ENCODE peak calls at places on chromosomes 11 and 22, in seven cellular contexts. One of them, this sample, is unnamed.

GRCh38 chr11:114168691-114169090 is 109.2 kb downstream of the ZBTB16 start:
- DNase-seq in neural progenitor cell: no peak
- DNase-seq in heart right ventricle: no peak
- DNase-seq in psoas muscle: peak
- DNase-seq in AG04450: no peak
- DNase-seq in A549: no peak
- DNase-seq in cardiac muscle cell: no peak
- DNase-seq in this sample: no peak

GRCh38 chr11:65692367-65692766 is 19.7 kb upstream of the KAT5 start:
- DNase-seq in neural progenitor cell: no peak
- DNase-seq in heart right ventricle: no peak
- DNase-seq in psoas muscle: no peak
- DNase-seq in AG04450: no peak
- DNase-seq in A549: no peak
- DNase-seq in cardiac muscle cell: no peak
- DNase-seq in this sample: no peak

GRCh38 chr11:65354265-65355012 is at the start of gene TIGD3:
- DNase-seq in neural progenitor cell: peak
- DNase-seq in heart right ventricle: peak
- DNase-seq in psoas muscle: peak
- DNase-seq in AG04450: peak
- DNase-seq in A549: peak
- DNase-seq in cardiac muscle cell: peak
- DNase-seq in this sample: peak

GRCh38 chr11:84398017-84398626 is 1112.0 kb upstream of the CCDC90B start:
- DNase-seq in neural progenitor cell: peak
- DNase-seq in heart right ventricle: no peak
- DNase-seq in psoas muscle: no peak
- DNase-seq in AG04450: no peak
- DNase-seq in A549: peak
- DNase-seq in cardiac muscle cell: peak
- DNase-seq in this sample: no peak

GRCh38 chr11:64053699-64054098 is 18.0 kb downstream of the FLRT1 start:
- DNase-seq in neural progenitor cell: peak
- DNase-seq in heart right ventricle: no peak
- DNase-seq in psoas muscle: no peak
- DNase-seq in AG04450: no peak
- DNase-seq in A549: no peak
- DNase-seq in cardiac muscle cell: no peak
- DNase-seq in this sample: no peak

GRCh38 chr22:45895436-45896152 is 81.4 kb downstream of the WNT7B start:
- DNase-seq in neural progenitor cell: no peak
- DNase-seq in heart right ventricle: no peak
- DNase-seq in psoas muscle: peak
- DNase-seq in AG04450: no peak
- DNase-seq in A549: no peak
- DNase-seq in cardiac muscle cell: no peak
- DNase-seq in this sample: peak

GRCh38 chr11:77113382-77114088 is 10.9 kb downstream of the OMP start:
- DNase-seq in neural progenitor cell: peak
- DNase-seq in heart right ventricle: no peak
- DNase-seq in psoas muscle: peak
- DNase-seq in AG04450: no peak
- DNase-seq in A549: peak
- DNase-seq in cardiac muscle cell: peak
- DNase-seq in this sample: no peak

GRCh38 chr22:41193829-41194228 is 11.3 kb upstream of the L3MBTL2 start:
- DNase-seq in neural progenitor cell: no peak
- DNase-seq in heart right ventricle: no peak
- DNase-seq in psoas muscle: no peak
- DNase-seq in AG04450: no peak
- DNase-seq in A549: no peak
- DNase-seq in cardiac muscle cell: no peak
- DNase-seq in this sample: no peak

GRCh38 chr11:47572715-47573255 is 6.0 kb downstream of the KBTBD4 start:
- DNase-seq in neural progenitor cell: no peak
- DNase-seq in heart right ventricle: no peak
- DNase-seq in psoas muscle: peak
- DNase-seq in AG04450: no peak
- DNase-seq in A549: no peak
- DNase-seq in cardiac muscle cell: no peak
- DNase-seq in this sample: peak

GRCh38 chr22:21445437-21446127 is 21.6 kb upstream of the TMEM191C start:
- DNase-seq in neural progenitor cell: no peak
- DNase-seq in heart right ventricle: peak
- DNase-seq in psoas muscle: peak
- DNase-seq in AG04450: no peak
- DNase-seq in A549: no peak
- DNase-seq in cardiac muscle cell: no peak
- DNase-seq in this sample: peak

GRCh38 chr22:30704978-30705377 is 10.3 kb downstream of the OSBP2 start:
- DNase-seq in neural progenitor cell: no peak
- DNase-seq in heart right ventricle: no peak
- DNase-seq in psoas muscle: no peak
- DNase-seq in AG04450: no peak
- DNase-seq in A549: no peak
- DNase-seq in cardiac muscle cell: no peak
- DNase-seq in this sample: no peak

GRCh38 chr11:23124249-23124648 is 264.0 kb upstream of the CCDC179 start:
- DNase-seq in neural progenitor cell: no peak
- DNase-seq in heart right ventricle: no peak
- DNase-seq in psoas muscle: no peak
- DNase-seq in AG04450: no peak
- DNase-seq in A549: no peak
- DNase-seq in cardiac muscle cell: no peak
- DNase-seq in this sample: no peak

GRCh38 chr11:126991596-126991995 is 9.0 kb downstream of the KIRREL3 start:
- DNase-seq in neural progenitor cell: no peak
- DNase-seq in heart right ventricle: no peak
- DNase-seq in psoas muscle: no peak
- DNase-seq in AG04450: no peak
- DNase-seq in A549: peak
- DNase-seq in cardiac muscle cell: peak
- DNase-seq in this sample: no peak

GRCh38 chr11:121762820-121763219 is 310.1 kb upstream of the SORL1-AS1 start:
- DNase-seq in neural progenitor cell: peak
- DNase-seq in heart right ventricle: no peak
- DNase-seq in psoas muscle: peak
- DNase-seq in AG04450: no peak
- DNase-seq in A549: no peak
- DNase-seq in cardiac muscle cell: peak
- DNase-seq in this sample: peak

GRCh38 chr22:21938071-21938822 is 14.4 kb downstream of the PPM1F start:
- DNase-seq in neural progenitor cell: peak
- DNase-seq in heart right ventricle: peak
- DNase-seq in psoas muscle: peak
- DNase-seq in AG04450: peak
- DNase-seq in A549: peak
- DNase-seq in cardiac muscle cell: peak
- DNase-seq in this sample: peak

GRCh38 chr11:105609341-105609781 is 512 bp upstream of the GRIA4 start:
- DNase-seq in neural progenitor cell: peak
- DNase-seq in heart right ventricle: no peak
- DNase-seq in psoas muscle: no peak
- DNase-seq in AG04450: no peak
- DNase-seq in A549: no peak
- DNase-seq in cardiac muscle cell: peak
- DNase-seq in this sample: no peak

GRCh38 chr11:70934999-70935768 is 317.2 kb downstream of the SHANK2 start:
- DNase-seq in neural progenitor cell: no peak
- DNase-seq in heart right ventricle: no peak
- DNase-seq in psoas muscle: peak
- DNase-seq in AG04450: no peak
- DNase-seq in A549: no peak
- DNase-seq in cardiac muscle cell: no peak
- DNase-seq in this sample: no peak

GRCh38 chr22:19011075-19011474 is 75.0 kb upstream of the PRODH start:
- DNase-seq in neural progenitor cell: no peak
- DNase-seq in heart right ventricle: no peak
- DNase-seq in psoas muscle: no peak
- DNase-seq in AG04450: no peak
- DNase-seq in A549: no peak
- DNase-seq in cardiac muscle cell: no peak
- DNase-seq in this sample: no peak

GRCh38 chr11:79054636-79055035 is 386.2 kb downstream of the TENM4 start:
- DNase-seq in neural progenitor cell: no peak
- DNase-seq in heart right ventricle: no peak
- DNase-seq in psoas muscle: no peak
- DNase-seq in AG04450: peak
- DNase-seq in A549: no peak
- DNase-seq in cardiac muscle cell: peak
- DNase-seq in this sample: no peak

GRCh38 chr11:86632499-86633269 is 39.7 kb downstream of the ME3 start:
- DNase-seq in neural progenitor cell: peak
- DNase-seq in heart right ventricle: no peak
- DNase-seq in psoas muscle: peak
- DNase-seq in AG04450: peak
- DNase-seq in A549: peak
- DNase-seq in cardiac muscle cell: peak
- DNase-seq in this sample: peak

GRCh38 chr22:32457031-32457430 is 7.2 kb downstream of the BPIFC start:
- DNase-seq in neural progenitor cell: no peak
- DNase-seq in heart right ventricle: no peak
- DNase-seq in psoas muscle: no peak
- DNase-seq in AG04450: no peak
- DNase-seq in A549: no peak
- DNase-seq in cardiac muscle cell: no peak
- DNase-seq in this sample: no peak

GRCh38 chr11:14101388-14101787 is 138.9 kb downstream of the SPON1 start:
- DNase-seq in neural progenitor cell: no peak
- DNase-seq in heart right ventricle: no peak
- DNase-seq in psoas muscle: no peak
- DNase-seq in AG04450: no peak
- DNase-seq in A549: no peak
- DNase-seq in cardiac muscle cell: no peak
- DNase-seq in this sample: no peak

GRCh38 chr22:31945478-31945815 is 1.1 kb downstream of the YWHAH start:
- DNase-seq in neural progenitor cell: no peak
- DNase-seq in heart right ventricle: no peak
- DNase-seq in psoas muscle: no peak
- DNase-seq in AG04450: no peak
- DNase-seq in A549: no peak
- DNase-seq in cardiac muscle cell: no peak
- DNase-seq in this sample: no peak

DNA sequence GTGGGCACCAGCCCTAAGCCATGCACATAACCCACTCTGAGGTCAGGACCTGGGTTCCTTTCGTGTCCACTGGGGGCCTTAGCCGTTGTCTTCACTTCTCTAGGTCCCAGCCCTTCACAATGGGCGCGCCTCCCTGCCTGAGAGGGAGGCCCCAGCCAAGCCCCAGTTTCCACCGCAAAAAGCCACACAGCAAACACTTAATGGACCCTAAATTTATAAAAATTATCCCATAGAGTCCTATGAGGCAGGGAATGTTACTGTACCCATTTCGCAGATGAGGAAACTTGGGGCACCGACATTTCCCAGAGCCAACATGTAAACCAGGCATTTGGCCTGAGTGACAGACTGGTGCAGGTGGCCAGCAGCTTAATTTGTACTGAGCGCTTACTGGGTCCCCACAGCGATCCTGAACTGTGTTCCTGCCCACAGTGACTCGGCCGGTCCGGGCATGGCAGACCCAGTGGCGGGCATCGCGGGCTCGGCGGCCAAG is 1.3 kb downstream of the GAS2L1 start:
- DNase-seq in neural progenitor cell: peak
- DNase-seq in heart right ventricle: no peak
- DNase-seq in psoas muscle: no peak
- DNase-seq in AG04450: no peak
- DNase-seq in A549: no peak
- DNase-seq in cardiac muscle cell: no peak
- DNase-seq in this sample: no peak
- H3K27ac ChIP-seq in neural progenitor cell: no peak
- H3K27ac ChIP-seq in heart right ventricle: peak
- H3K27ac ChIP-seq in psoas muscle: peak
- H3K27ac ChIP-seq in AG04450: no peak
- H3K27ac ChIP-seq in A549: peak
- H3K27ac ChIP-seq in cardiac muscle cell: no peak
- H3K27ac ChIP-seq in this sample: no peak

GRCh38 chr22:38267086-38267485 is 5.7 kb downstream of the TMEM184B start:
- DNase-seq in neural progenitor cell: no peak
- DNase-seq in heart right ventricle: peak
- DNase-seq in psoas muscle: no peak
- DNase-seq in AG04450: no peak
- DNase-seq in A549: no peak
- DNase-seq in cardiac muscle cell: peak
- DNase-seq in this sample: no peak
- H3K27ac ChIP-seq in neural progenitor cell: no peak
- H3K27ac ChIP-seq in heart right ventricle: peak
- H3K27ac ChIP-seq in psoas muscle: peak
- H3K27ac ChIP-seq in AG04450: no peak
- H3K27ac ChIP-seq in A549: no peak
- H3K27ac ChIP-seq in cardiac muscle cell: no peak
- H3K27ac ChIP-seq in this sample: no peak

DNA sequence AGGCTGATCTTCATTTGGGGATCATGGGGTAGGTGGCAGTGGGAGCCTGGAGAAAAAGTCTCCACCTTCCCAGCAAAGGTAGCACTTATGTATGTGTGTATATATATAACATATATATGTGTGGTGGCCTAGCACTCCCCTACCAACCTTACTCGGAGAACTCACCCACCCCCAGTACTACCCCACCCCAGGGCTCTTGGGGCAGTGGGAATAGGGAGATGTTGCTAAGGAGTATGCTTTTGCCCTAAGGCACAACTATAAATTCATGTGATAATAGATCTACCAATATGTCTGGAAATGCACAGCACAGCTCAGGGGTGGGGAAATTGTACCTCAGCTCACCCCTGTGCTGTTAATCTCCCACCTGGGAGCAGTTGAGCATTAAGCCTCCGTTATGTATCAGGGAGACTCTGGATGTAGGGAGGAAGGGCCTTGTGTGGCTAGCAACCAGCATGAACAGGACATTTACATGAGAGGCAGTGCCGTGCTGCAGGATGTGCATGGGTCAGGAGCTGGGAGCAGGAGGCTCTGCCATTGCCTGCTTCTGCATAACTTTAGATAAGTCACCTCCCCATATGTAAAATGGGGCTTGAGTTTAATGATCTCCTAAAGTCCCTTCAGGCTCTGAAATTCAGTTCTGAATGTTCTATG is 57.3 kb downstream of the C11orf91 start:
- DNase-seq in neural progenitor cell: no peak
- DNase-seq in heart right ventricle: no peak
- DNase-seq in psoas muscle: no peak
- DNase-seq in AG04450: no peak
- DNase-seq in A549: no peak
- DNase-seq in cardiac muscle cell: no peak
- DNase-seq in this sample: no peak
- H3K27ac ChIP-seq in neural progenitor cell: no peak
- H3K27ac ChIP-seq in heart right ventricle: no peak
- H3K27ac ChIP-seq in psoas muscle: no peak
- H3K27ac ChIP-seq in AG04450: no peak
- H3K27ac ChIP-seq in A549: no peak
- H3K27ac ChIP-seq in cardiac muscle cell: no peak
- H3K27ac ChIP-seq in this sample: no peak

DNA sequence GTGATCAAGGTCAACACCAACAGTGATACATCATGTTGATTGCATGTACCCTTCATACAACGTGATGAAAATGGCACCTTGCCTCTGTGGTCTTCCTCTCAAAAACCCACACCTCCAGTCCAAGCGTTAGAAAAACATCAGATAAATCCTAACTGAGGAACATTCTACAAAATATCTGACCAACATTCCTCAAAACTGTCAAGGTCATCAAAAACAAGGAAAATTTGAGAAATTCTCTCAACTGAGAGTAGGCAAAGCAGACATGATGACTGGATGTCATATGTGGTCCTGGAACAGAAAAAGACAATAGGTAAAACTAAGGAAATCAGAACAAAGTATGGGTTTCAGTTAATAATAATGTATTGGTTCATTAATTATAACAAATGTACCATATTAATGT is 64.0 kb upstream of the POU2AF1 start:
- DNase-seq in neural progenitor cell: no peak
- DNase-seq in heart right ventricle: no peak
- DNase-seq in psoas muscle: no peak
- DNase-seq in AG04450: no peak
- DNase-seq in A549: no peak
- DNase-seq in cardiac muscle cell: no peak
- DNase-seq in this sample: no peak
- H3K27ac ChIP-seq in neural progenitor cell: no peak
- H3K27ac ChIP-seq in heart right ventricle: no peak
- H3K27ac ChIP-seq in psoas muscle: no peak
- H3K27ac ChIP-seq in AG04450: no peak
- H3K27ac ChIP-seq in A549: no peak
- H3K27ac ChIP-seq in cardiac muscle cell: no peak
- H3K27ac ChIP-seq in this sample: no peak

This sample was measured in aorta.